ENCODE peak calls at places on chromosome 12, in ten cellular contexts. One of them, this sample, is unnamed.

GRCh38 chr12:121166356-121166755 is 33.7 kb downstream of the P2RX7 start:
- DNase-seq in AG08395: no peak
- DNase-seq in D341Med: no peak
- DNase-seq in HT1080: no peak
- DNase-seq in H9: no peak
- DNase-seq in GM23248: no peak
- DNase-seq in NCI-H69: no peak
- DNase-seq in HepG2: no peak
- DNase-seq in AG04450: no peak
- DNase-seq in smooth muscle cell of the brain vasculature: no peak
- DNase-seq in this sample: no peak

GRCh38 chr12:48118491-48118890 is 673 bp upstream of the PFKM start:
- DNase-seq in AG08395: no peak
- DNase-seq in D341Med: no peak
- DNase-seq in HT1080: no peak
- DNase-seq in H9: no peak
- DNase-seq in GM23248: peak
- DNase-seq in NCI-H69: peak
- DNase-seq in HepG2: no peak
- DNase-seq in AG04450: no peak
- DNase-seq in smooth muscle cell of the brain vasculature: no peak
- DNase-seq in this sample: no peak

GRCh38 chr12:58291106-58291505 is 349.7 kb downstream of the ATP23 start:
- DNase-seq in AG08395: no peak
- DNase-seq in D341Med: no peak
- DNase-seq in HT1080: no peak
- DNase-seq in H9: no peak
- DNase-seq in GM23248: no peak
- DNase-seq in NCI-H69: no peak
- DNase-seq in HepG2: peak
- DNase-seq in AG04450: no peak
- DNase-seq in smooth muscle cell of the brain vasculature: no peak
- DNase-seq in this sample: no peak

GRCh38 chr12:100995201-100995600 is 200.6 kb downstream of the ANO4 start:
- DNase-seq in AG08395: no peak
- DNase-seq in D341Med: no peak
- DNase-seq in HT1080: peak
- DNase-seq in H9: no peak
- DNase-seq in GM23248: peak
- DNase-seq in NCI-H69: no peak
- DNase-seq in HepG2: no peak
- DNase-seq in AG04450: no peak
- DNase-seq in smooth muscle cell of the brain vasculature: no peak
- DNase-seq in this sample: no peak

GRCh38 chr12:94889512-94890210 is 113.8 kb downstream of the NDUFA12 start:
- DNase-seq in AG08395: no peak
- DNase-seq in D341Med: no peak
- DNase-seq in HT1080: no peak
- DNase-seq in H9: no peak
- DNase-seq in GM23248: no peak
- DNase-seq in NCI-H69: peak
- DNase-seq in HepG2: no peak
- DNase-seq in AG04450: no peak
- DNase-seq in smooth muscle cell of the brain vasculature: no peak
- DNase-seq in this sample: no peak

GRCh38 chr12:53867216-53868012 is 71.2 kb upstream of the HOXC13 start:
- DNase-seq in AG08395: peak
- DNase-seq in D341Med: no peak
- DNase-seq in HT1080: peak
- DNase-seq in H9: peak
- DNase-seq in GM23248: peak
- DNase-seq in NCI-H69: no peak
- DNase-seq in HepG2: peak
- DNase-seq in AG04450: no peak
- DNase-seq in smooth muscle cell of the brain vasculature: no peak
- DNase-seq in this sample: no peak

GRCh38 chr12:31390991-31391390 is 65.0 kb upstream of the SINHCAF start:
- DNase-seq in AG08395: no peak
- DNase-seq in D341Med: no peak
- DNase-seq in HT1080: no peak
- DNase-seq in H9: no peak
- DNase-seq in GM23248: no peak
- DNase-seq in NCI-H69: peak
- DNase-seq in HepG2: no peak
- DNase-seq in AG04450: no peak
- DNase-seq in smooth muscle cell of the brain vasculature: no peak
- DNase-seq in this sample: no peak

GRCh38 chr12:99619389-99620158 is 28.0 kb upstream of the GARIN6 start:
- DNase-seq in AG08395: peak
- DNase-seq in D341Med: peak
- DNase-seq in HT1080: peak
- DNase-seq in H9: peak
- DNase-seq in GM23248: peak
- DNase-seq in NCI-H69: peak
- DNase-seq in HepG2: peak
- DNase-seq in AG04450: peak
- DNase-seq in smooth muscle cell of the brain vasculature: no peak
- DNase-seq in this sample: no peak

This sample was measured in left ventricle myocardium superior.